ENCODE peak calls at places on chromosomes 4 and X, in seven cellular contexts. One of them, this sample, is unnamed.

GRCh38 chr4:37685726-37686372 is 327 bp downstream of the RELL1 start:
- DNase-seq in IMR-90: peak
- DNase-seq in mesendoderm: peak
- DNase-seq in mesenchymal stem cell: peak
- DNase-seq in neuronal stem cell: no peak
- DNase-seq in trophoblast cell: no peak
- DNase-seq in H1: no peak
- DNase-seq in this sample: no peak

GRCh38 chr4:67712000-67712625 is 11.2 kb upstream of the UBA6 start:
- DNase-seq in IMR-90: no peak
- DNase-seq in mesendoderm: peak
- DNase-seq in mesenchymal stem cell: no peak
- DNase-seq in neuronal stem cell: no peak
- DNase-seq in trophoblast cell: peak
- DNase-seq in H1: no peak
- DNase-seq in this sample: no peak

GRCh38 chr4:8318509-8318908 is 49.0 kb downstream of the HTRA3 start:
- DNase-seq in IMR-90: no peak
- DNase-seq in mesendoderm: no peak
- DNase-seq in mesenchymal stem cell: no peak
- DNase-seq in neuronal stem cell: no peak
- DNase-seq in trophoblast cell: no peak
- DNase-seq in H1: no peak
- DNase-seq in this sample: no peak

GRCh38 chr4:16693040-16693506 is 205.4 kb downstream of the LDB2 start:
- DNase-seq in IMR-90: no peak
- DNase-seq in mesendoderm: no peak
- DNase-seq in mesenchymal stem cell: no peak
- DNase-seq in neuronal stem cell: no peak
- DNase-seq in trophoblast cell: no peak
- DNase-seq in H1: no peak
- DNase-seq in this sample: no peak

GRCh38 chrX:20217279-20217678 is 49.4 kb downstream of the RPS6KA3 start:
- DNase-seq in IMR-90: peak
- DNase-seq in mesendoderm: no peak
- DNase-seq in mesenchymal stem cell: peak
- DNase-seq in neuronal stem cell: no peak
- DNase-seq in trophoblast cell: no peak
- DNase-seq in H1: no peak
- DNase-seq in this sample: no peak

GRCh38 chr4:2634014-2634413 is 97.6 kb downstream of the FAM193A start:
- DNase-seq in IMR-90: no peak
- DNase-seq in mesendoderm: no peak
- DNase-seq in mesenchymal stem cell: no peak
- DNase-seq in neuronal stem cell: no peak
- DNase-seq in trophoblast cell: no peak
- DNase-seq in H1: no peak
- DNase-seq in this sample: no peak

GRCh38 chr4:146029939-146030710 is 91.5 kb upstream of the ZNF827 start:
- DNase-seq in IMR-90: no peak
- DNase-seq in mesendoderm: peak
- DNase-seq in mesenchymal stem cell: no peak
- DNase-seq in neuronal stem cell: no peak
- DNase-seq in trophoblast cell: peak
- DNase-seq in H1: no peak
- DNase-seq in this sample: peak

GRCh38 chr4:169254546-169254983 is 16.2 kb downstream of the SH3RF1 start:
- DNase-seq in IMR-90: peak
- DNase-seq in mesendoderm: no peak
- DNase-seq in mesenchymal stem cell: peak
- DNase-seq in neuronal stem cell: no peak
- DNase-seq in trophoblast cell: no peak
- DNase-seq in H1: no peak
- DNase-seq in this sample: no peak

GRCh38 chr4:120211408-120212015 is 144.9 kb upstream of the MAD2L1 start:
- DNase-seq in IMR-90: no peak
- DNase-seq in mesendoderm: no peak
- DNase-seq in mesenchymal stem cell: no peak
- DNase-seq in neuronal stem cell: no peak
- DNase-seq in trophoblast cell: no peak
- DNase-seq in H1: no peak
- DNase-seq in this sample: no peak
- H3K18ac ChIP-seq in IMR-90: no peak
- H3K18ac ChIP-seq in mesendoderm: no peak
- H3K18ac ChIP-seq in mesenchymal stem cell: no peak
- H3K18ac ChIP-seq in neuronal stem cell: no peak
- H3K18ac ChIP-seq in trophoblast cell: no peak
- H3K18ac ChIP-seq in H1: no peak
- H3K18ac ChIP-seq in this sample: no peak

GRCh38 chrX:129158505-129158904 is 364.8 kb downstream of the SMARCA1 start:
- DNase-seq in IMR-90: no peak
- DNase-seq in mesendoderm: peak
- DNase-seq in mesenchymal stem cell: no peak
- DNase-seq in neuronal stem cell: no peak
- DNase-seq in trophoblast cell: no peak
- DNase-seq in H1: no peak
- DNase-seq in this sample: no peak

GRCh38 chrX:129161108-129161507 is 362.2 kb downstream of the SMARCA1 start:
- DNase-seq in IMR-90: no peak
- DNase-seq in mesendoderm: peak
- DNase-seq in mesenchymal stem cell: no peak
- DNase-seq in neuronal stem cell: no peak
- DNase-seq in trophoblast cell: no peak
- DNase-seq in H1: no peak
- DNase-seq in this sample: no peak
- H2BK120ac ChIP-seq in IMR-90: no peak
- H2BK120ac ChIP-seq in mesendoderm: no peak
- H2BK120ac ChIP-seq in mesenchymal stem cell: no peak
- H2BK120ac ChIP-seq in neuronal stem cell: no peak
- H2BK120ac ChIP-seq in trophoblast cell: no peak
- H2BK120ac ChIP-seq in H1: no peak
- H2BK120ac ChIP-seq in this sample: no peak

GRCh38 chr4:179124957-179125356 is 1682.7 kb upstream of the AGA start:
- DNase-seq in IMR-90: no peak
- DNase-seq in mesendoderm: peak
- DNase-seq in mesenchymal stem cell: no peak
- DNase-seq in neuronal stem cell: peak
- DNase-seq in trophoblast cell: no peak
- DNase-seq in H1: no peak
- DNase-seq in this sample: no peak

GRCh38 chr4:179125870-179126269 is 1683.6 kb upstream of the AGA start:
- DNase-seq in IMR-90: no peak
- DNase-seq in mesendoderm: no peak
- DNase-seq in mesenchymal stem cell: no peak
- DNase-seq in neuronal stem cell: no peak
- DNase-seq in trophoblast cell: no peak
- DNase-seq in H1: no peak
- DNase-seq in this sample: no peak

GRCh38 chr4:179130122-179130714 is 1688.0 kb upstream of the AGA start:
- DNase-seq in IMR-90: no peak
- DNase-seq in mesendoderm: no peak
- DNase-seq in mesenchymal stem cell: no peak
- DNase-seq in neuronal stem cell: no peak
- DNase-seq in trophoblast cell: no peak
- DNase-seq in H1: no peak
- DNase-seq in this sample: no peak

GRCh38 chr4:179124419-179124818 is 1682.2 kb upstream of the AGA start:
- DNase-seq in IMR-90: no peak
- DNase-seq in mesendoderm: no peak
- DNase-seq in mesenchymal stem cell: no peak
- DNase-seq in neuronal stem cell: no peak
- DNase-seq in trophoblast cell: no peak
- DNase-seq in H1: no peak
- DNase-seq in this sample: no peak

GRCh38 chr4:179128299-179128698 is 1686.1 kb upstream of the AGA start:
- DNase-seq in IMR-90: no peak
- DNase-seq in mesendoderm: no peak
- DNase-seq in mesenchymal stem cell: no peak
- DNase-seq in neuronal stem cell: no peak
- DNase-seq in trophoblast cell: no peak
- DNase-seq in H1: no peak
- DNase-seq in this sample: no peak
- H3K18ac ChIP-seq in IMR-90: no peak
- H3K18ac ChIP-seq in mesendoderm: no peak
- H3K18ac ChIP-seq in mesenchymal stem cell: no peak
- H3K18ac ChIP-seq in neuronal stem cell: no peak
- H3K18ac ChIP-seq in trophoblast cell: no peak
- H3K18ac ChIP-seq in H1: no peak
- H3K18ac ChIP-seq in this sample: no peak

GRCh38 chr4:142307857-142308256 is 538.2 kb downstream of the INPP4B start:
- DNase-seq in IMR-90: no peak
- DNase-seq in mesendoderm: no peak
- DNase-seq in mesenchymal stem cell: no peak
- DNase-seq in neuronal stem cell: no peak
- DNase-seq in trophoblast cell: no peak
- DNase-seq in H1: no peak
- DNase-seq in this sample: no peak

GRCh38 chr4:142314183-142314582 is 531.9 kb downstream of the INPP4B start:
- DNase-seq in IMR-90: no peak
- DNase-seq in mesendoderm: no peak
- DNase-seq in mesenchymal stem cell: no peak
- DNase-seq in neuronal stem cell: no peak
- DNase-seq in trophoblast cell: no peak
- DNase-seq in H1: no peak
- DNase-seq in this sample: no peak

GRCh38 chr4:142311916-142312315 is 534.2 kb downstream of the INPP4B start:
- DNase-seq in IMR-90: no peak
- DNase-seq in mesendoderm: no peak
- DNase-seq in mesenchymal stem cell: no peak
- DNase-seq in neuronal stem cell: no peak
- DNase-seq in trophoblast cell: no peak
- DNase-seq in H1: no peak
- DNase-seq in this sample: no peak

GRCh38 chr4:142312391-142312790 is 533.7 kb downstream of the INPP4B start:
- DNase-seq in IMR-90: no peak
- DNase-seq in mesendoderm: no peak
- DNase-seq in mesenchymal stem cell: no peak
- DNase-seq in neuronal stem cell: no peak
- DNase-seq in trophoblast cell: no peak
- DNase-seq in H1: no peak
- DNase-seq in this sample: no peak

DNA sequence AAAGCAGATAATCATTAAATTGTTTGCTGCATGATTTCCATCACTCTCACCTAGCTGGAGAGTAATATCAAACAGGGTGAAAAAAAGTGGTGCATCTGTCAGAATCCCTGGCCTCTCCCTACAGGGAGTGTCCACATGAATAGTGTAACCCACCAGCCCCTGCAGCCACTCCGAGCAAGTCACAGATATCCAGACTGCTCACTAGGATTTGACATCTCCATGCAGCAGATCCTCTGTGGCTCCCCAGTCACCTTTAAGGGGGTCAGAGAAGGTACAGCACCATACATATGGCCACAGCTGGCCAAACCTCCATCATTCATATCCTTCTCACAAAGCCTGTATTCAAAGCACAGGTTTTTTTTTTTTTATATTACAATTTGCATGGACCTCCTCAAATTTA is 536.3 kb downstream of the INPP4B start:
- DNase-seq in IMR-90: no peak
- DNase-seq in mesendoderm: no peak
- DNase-seq in mesenchymal stem cell: no peak
- DNase-seq in neuronal stem cell: no peak
- DNase-seq in trophoblast cell: no peak
- DNase-seq in H1: no peak
- DNase-seq in this sample: no peak
- H2BK120ac ChIP-seq in IMR-90: no peak
- H2BK120ac ChIP-seq in mesendoderm: no peak
- H2BK120ac ChIP-seq in mesenchymal stem cell: no peak
- H2BK120ac ChIP-seq in neuronal stem cell: no peak
- H2BK120ac ChIP-seq in trophoblast cell: no peak
- H2BK120ac ChIP-seq in H1: no peak
- H2BK120ac ChIP-seq in this sample: no peak

DNA sequence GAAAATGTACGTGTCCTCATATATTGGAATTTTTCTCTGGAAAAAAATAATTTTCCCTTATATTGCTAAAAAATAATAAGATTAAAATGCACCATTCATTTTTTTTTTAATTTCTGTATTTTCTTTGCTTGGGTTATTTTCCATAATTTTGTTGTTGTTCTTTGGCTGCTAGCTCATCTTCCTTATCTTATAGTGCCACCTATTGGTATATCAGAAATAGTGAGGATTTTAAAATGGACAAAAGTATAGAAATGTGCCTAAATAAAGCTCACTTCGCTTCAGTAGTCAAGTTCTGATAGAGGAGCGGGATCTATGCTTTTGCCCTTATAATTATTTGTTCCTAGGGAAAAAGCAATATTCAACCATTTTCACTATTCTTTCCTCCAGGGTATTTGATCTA is 134.8 kb downstream of the NAP1L3 start:
- DNase-seq in IMR-90: no peak
- DNase-seq in mesendoderm: peak
- DNase-seq in mesenchymal stem cell: no peak
- DNase-seq in neuronal stem cell: no peak
- DNase-seq in trophoblast cell: no peak
- DNase-seq in H1: no peak
- DNase-seq in this sample: no peak
- H3K18ac ChIP-seq in IMR-90: no peak
- H3K18ac ChIP-seq in mesendoderm: no peak
- H3K18ac ChIP-seq in mesenchymal stem cell: no peak
- H3K18ac ChIP-seq in neuronal stem cell: no peak
- H3K18ac ChIP-seq in trophoblast cell: no peak
- H3K18ac ChIP-seq in H1: no peak
- H3K18ac ChIP-seq in this sample: no peak

GRCh38 chrX:132171478-132171877 is 43.7 kb upstream of the FRMD7 start:
- DNase-seq in IMR-90: peak
- DNase-seq in mesendoderm: no peak
- DNase-seq in mesenchymal stem cell: no peak
- DNase-seq in neuronal stem cell: no peak
- DNase-seq in trophoblast cell: no peak
- DNase-seq in H1: no peak
- DNase-seq in this sample: no peak
- H2BK120ac ChIP-seq in IMR-90: no peak
- H2BK120ac ChIP-seq in mesendoderm: no peak
- H2BK120ac ChIP-seq in mesenchymal stem cell: no peak
- H2BK120ac ChIP-seq in neuronal stem cell: no peak
- H2BK120ac ChIP-seq in trophoblast cell: no peak
- H2BK120ac ChIP-seq in H1: no peak
- H2BK120ac ChIP-seq in this sample: no peak

This sample was measured in H9.